ENCODE peak calls at places on chromosomes 7 and 10, in five cellular contexts. One of them, this sample, is unnamed.

GRCh38 chr7:44801890-44802289 is 5.4 kb downstream of the PPIA start:
- DNase-seq in heart left ventricle: no peak
- DNase-seq in IMR-90: peak
- DNase-seq in A549: no peak
- DNase-seq in upper lobe of left lung: no peak
- DNase-seq in this sample: no peak

GRCh38 chr7:136869006-136869961 is 832 bp downstream of the CHRM2 start:
- DNase-seq in A549: no peak
- DNase-seq in heart left ventricle: peak
- DNase-seq in upper lobe of left lung: peak
- DNase-seq in IMR-90: peak
- DNase-seq in this sample: peak

GRCh38 chr7:112143151-112143550 is 63.0 kb downstream of the DOCK4 start:
- DNase-seq in heart left ventricle: no peak
- DNase-seq in IMR-90: peak
- DNase-seq in upper lobe of left lung: no peak
- DNase-seq in A549: no peak
- DNase-seq in this sample: no peak

GRCh38 chr10:49595003-49595712 is 15.0 kb upstream of the SLC18A3 start:
- DNase-seq in A549: no peak
- DNase-seq in IMR-90: no peak
- DNase-seq in upper lobe of left lung: no peak
- DNase-seq in heart left ventricle: no peak
- DNase-seq in this sample: no peak

GRCh38 chr10:68406815-68407585 is at the start of gene RUFY2:
- DNase-seq in upper lobe of left lung: peak
- DNase-seq in IMR-90: peak
- DNase-seq in heart left ventricle: peak
- DNase-seq in A549: peak
- DNase-seq in this sample: peak

GRCh38 chr7:107372298-107372697 is 97.6 kb upstream of the GPR22 start:
- DNase-seq in A549: no peak
- DNase-seq in upper lobe of left lung: no peak
- DNase-seq in IMR-90: peak
- DNase-seq in heart left ventricle: no peak
- DNase-seq in this sample: no peak

GRCh38 chr10:423167-423566 is 266.3 kb downstream of the DIP2C start:
- DNase-seq in A549: no peak
- DNase-seq in IMR-90: no peak
- DNase-seq in upper lobe of left lung: no peak
- DNase-seq in heart left ventricle: no peak
- DNase-seq in this sample: no peak

GRCh38 chr7:42359946-42360345 is 122.9 kb upstream of the GLI3 start:
- DNase-seq in A549: no peak
- DNase-seq in IMR-90: no peak
- DNase-seq in upper lobe of left lung: no peak
- DNase-seq in heart left ventricle: no peak
- DNase-seq in this sample: no peak

GRCh38 chr10:12097791-12098190 is 29.0 kb downstream of the DHTKD1 start:
- DNase-seq in A549: no peak
- DNase-seq in heart left ventricle: no peak
- DNase-seq in IMR-90: peak
- DNase-seq in upper lobe of left lung: no peak
- DNase-seq in this sample: no peak

GRCh38 chr7:130493275-130493868 is 1.5 kb downstream of the MEST start:
- DNase-seq in upper lobe of left lung: peak
- DNase-seq in heart left ventricle: no peak
- DNase-seq in A549: no peak
- DNase-seq in IMR-90: peak
- DNase-seq in this sample: no peak

GRCh38 chr10:94630017-94630688 is 53.4 kb upstream of the CYP2C18 start:
- DNase-seq in upper lobe of left lung: no peak
- DNase-seq in IMR-90: peak
- DNase-seq in heart left ventricle: no peak
- DNase-seq in A549: peak
- DNase-seq in this sample: no peak

GRCh38 chr10:36634916-36635315 is 490.5 kb upstream of the ANKRD30A start:
- DNase-seq in IMR-90: peak
- DNase-seq in heart left ventricle: no peak
- DNase-seq in upper lobe of left lung: no peak
- DNase-seq in A549: no peak
- DNase-seq in this sample: no peak

GRCh38 chr7:74178632-74179031 is 4.5 kb downstream of the EIF4H start:
- DNase-seq in A549: no peak
- DNase-seq in upper lobe of left lung: no peak
- DNase-seq in IMR-90: peak
- DNase-seq in heart left ventricle: no peak
- DNase-seq in this sample: no peak

GRCh38 chr7:134188311-134188710 is 61.2 kb downstream of the LRGUK start:
- DNase-seq in IMR-90: no peak
- DNase-seq in upper lobe of left lung: no peak
- DNase-seq in A549: no peak
- DNase-seq in heart left ventricle: no peak
- DNase-seq in this sample: no peak

GRCh38 chr10:119375574-119376265 is 166.8 kb downstream of the RGS10 start:
- DNase-seq in A549: no peak
- DNase-seq in heart left ventricle: peak
- DNase-seq in IMR-90: peak
- DNase-seq in upper lobe of left lung: no peak
- DNase-seq in this sample: peak

GRCh38 chr7:28354601-28355062 is 57.7 kb upstream of the CREB5 start:
- DNase-seq in IMR-90: peak
- DNase-seq in upper lobe of left lung: no peak
- DNase-seq in A549: peak
- DNase-seq in heart left ventricle: no peak
- DNase-seq in this sample: no peak

GRCh38 chr7:151167197-151167911 is at the start of gene GBX1:
- DNase-seq in heart left ventricle: no peak
- DNase-seq in IMR-90: no peak
- DNase-seq in A549: peak
- DNase-seq in upper lobe of left lung: peak
- DNase-seq in this sample: no peak
- TF ChIP-seq CTCF in heart left ventricle: no peak
- TF ChIP-seq CTCF in IMR-90: peak
- TF ChIP-seq CTCF in A549: peak
- TF ChIP-seq CTCF in upper lobe of left lung: peak
- TF ChIP-seq CTCF in this sample: no peak

GRCh38 chr7:106283831-106284515 is 810 bp downstream of the NAMPT start:
- DNase-seq in heart left ventricle: peak
- DNase-seq in IMR-90: peak
- DNase-seq in A549: no peak
- DNase-seq in upper lobe of left lung: no peak
- DNase-seq in this sample: peak
- TF ChIP-seq POLR2A in heart left ventricle: peak
- TF ChIP-seq POLR2A in IMR-90: peak
- TF ChIP-seq POLR2A in A549: no peak
- TF ChIP-seq POLR2A in upper lobe of left lung: peak
- TF ChIP-seq POLR2A in this sample: no peak

DNA sequence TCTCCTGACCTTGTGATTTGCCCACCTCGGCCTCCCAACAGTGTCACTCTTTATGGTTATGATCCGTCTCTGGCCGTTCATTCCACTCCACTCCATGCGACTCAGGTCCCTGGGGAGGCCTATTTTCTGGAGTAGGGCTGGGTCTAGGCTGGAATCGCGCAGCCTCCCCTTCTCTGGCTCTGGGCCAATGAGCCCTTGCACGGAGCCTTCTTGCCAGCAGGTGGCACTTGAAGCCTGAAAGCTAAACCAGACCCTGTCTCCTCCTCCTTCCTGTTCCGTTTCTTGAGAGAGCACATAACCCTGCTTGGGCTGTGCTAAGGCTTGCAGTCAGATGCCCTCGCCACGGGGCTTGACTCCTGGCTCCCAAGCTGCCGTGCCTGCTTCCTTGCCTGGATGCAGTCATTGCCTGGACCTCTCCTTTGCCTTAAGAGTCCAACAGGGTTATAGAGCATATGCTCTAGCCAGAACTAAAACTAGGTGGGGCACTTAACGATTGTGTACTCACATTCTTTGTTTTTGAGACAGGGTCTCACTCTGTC is 9.6 kb upstream of the DNAJB12 start:
- DNase-seq in A549: peak
- DNase-seq in IMR-90: peak
- DNase-seq in upper lobe of left lung: peak
- DNase-seq in heart left ventricle: peak
- DNase-seq in this sample: peak
- H3K4me3 ChIP-seq in A549: peak
- H3K4me3 ChIP-seq in IMR-90: no peak
- H3K4me3 ChIP-seq in upper lobe of left lung: no peak
- H3K4me3 ChIP-seq in heart left ventricle: peak
- H3K4me3 ChIP-seq in this sample: no peak

GRCh38 chr7:519974-520458 is 370 bp upstream of the PDGFA start:
- DNase-seq in A549: peak
- DNase-seq in upper lobe of left lung: peak
- DNase-seq in IMR-90: peak
- DNase-seq in heart left ventricle: peak
- DNase-seq in this sample: no peak

GRCh38 chr7:519429-519973 is at the start of gene PDGFA:
- DNase-seq in IMR-90: peak
- DNase-seq in upper lobe of left lung: peak
- DNase-seq in heart left ventricle: peak
- DNase-seq in A549: no peak
- DNase-seq in this sample: no peak

GRCh38 chr7:521221-522070 is 1.8 kb upstream of the PDGFA start:
- DNase-seq in A549: peak
- DNase-seq in heart left ventricle: peak
- DNase-seq in IMR-90: peak
- DNase-seq in upper lobe of left lung: peak
- DNase-seq in this sample: no peak

GRCh38 chr7:522071-522937 is 2.7 kb upstream of the PDGFA start:
- DNase-seq in IMR-90: peak
- DNase-seq in heart left ventricle: peak
- DNase-seq in upper lobe of left lung: peak
- DNase-seq in A549: no peak
- DNase-seq in this sample: no peak

DNA sequence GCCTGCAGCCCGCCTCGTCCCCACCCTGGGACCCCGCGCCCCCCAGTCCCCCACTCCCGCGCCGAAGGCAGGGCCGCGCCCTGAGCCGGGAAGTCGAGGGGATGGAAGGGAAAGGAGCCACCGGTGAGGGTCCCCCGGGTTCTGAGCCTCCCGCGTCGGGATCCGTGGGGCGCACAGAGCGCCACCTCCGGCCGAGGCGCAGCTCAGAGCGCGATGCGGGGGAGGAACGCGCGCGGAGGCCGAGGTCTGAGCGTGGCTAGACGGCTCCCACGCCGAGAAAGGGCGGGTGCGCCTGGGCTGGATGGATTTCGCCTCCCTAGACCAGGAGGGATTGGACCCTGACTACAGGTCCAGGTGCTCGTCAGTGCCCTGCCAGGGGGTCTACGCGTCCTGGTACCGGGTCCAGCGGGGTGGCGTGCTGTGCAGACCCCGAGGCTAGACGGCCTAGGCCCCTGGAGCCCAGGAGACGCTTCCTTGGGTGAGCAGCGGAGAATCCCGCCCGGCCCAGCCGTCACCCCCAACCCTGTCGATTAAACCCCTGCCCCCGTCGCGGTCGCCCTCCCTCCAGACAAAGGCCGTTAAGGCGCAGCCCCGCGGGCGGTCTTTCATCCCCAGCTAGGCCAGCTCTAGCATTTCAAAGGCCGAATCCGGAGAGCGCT is 986 bp upstream of the PDGFA start:
- DNase-seq in IMR-90: no peak
- DNase-seq in upper lobe of left lung: peak
- DNase-seq in heart left ventricle: no peak
- DNase-seq in A549: no peak
- DNase-seq in this sample: no peak
- TF ChIP-seq CTCF in IMR-90: no peak
- TF ChIP-seq CTCF in upper lobe of left lung: no peak
- TF ChIP-seq CTCF in heart left ventricle: no peak
- TF ChIP-seq CTCF in A549: peak
- TF ChIP-seq CTCF in this sample: no peak

GRCh38 chr7:10346032-10346431 is 627.6 kb upstream of the PHF14 start:
- DNase-seq in heart left ventricle: no peak
- DNase-seq in upper lobe of left lung: no peak
- DNase-seq in IMR-90: no peak
- DNase-seq in A549: no peak
- DNase-seq in this sample: no peak

GRCh38 chr7:10343108-10343507 is 630.6 kb upstream of the PHF14 start:
- DNase-seq in A549: no peak
- DNase-seq in heart left ventricle: no peak
- DNase-seq in upper lobe of left lung: no peak
- DNase-seq in IMR-90: no peak
- DNase-seq in this sample: no peak
- TF ChIP-seq POLR2A in A549: no peak
- TF ChIP-seq POLR2A in heart left ventricle: no peak
- TF ChIP-seq POLR2A in upper lobe of left lung: no peak
- TF ChIP-seq POLR2A in IMR-90: no peak
- TF ChIP-seq POLR2A in this sample: no peak

GRCh38 chr10:72259491-72260214 is 14.1 kb upstream of the DDIT4 start:
- DNase-seq in IMR-90: peak
- DNase-seq in A549: no peak
- DNase-seq in heart left ventricle: no peak
- DNase-seq in upper lobe of left lung: no peak
- DNase-seq in this sample: no peak

GRCh38 chr10:72258617-72259016 is 15.1 kb upstream of the DDIT4 start:
- DNase-seq in upper lobe of left lung: no peak
- DNase-seq in IMR-90: no peak
- DNase-seq in A549: no peak
- DNase-seq in heart left ventricle: no peak
- DNase-seq in this sample: no peak

GRCh38 chr10:72260588-72261322 is 13.0 kb upstream of the DDIT4 start:
- DNase-seq in upper lobe of left lung: peak
- DNase-seq in A549: peak
- DNase-seq in heart left ventricle: peak
- DNase-seq in IMR-90: peak
- DNase-seq in this sample: peak

GRCh38 chr10:72261323-72262018 is 12.3 kb upstream of the DDIT4 start:
- DNase-seq in heart left ventricle: no peak
- DNase-seq in upper lobe of left lung: no peak
- DNase-seq in IMR-90: no peak
- DNase-seq in A549: no peak
- DNase-seq in this sample: no peak

DNA sequence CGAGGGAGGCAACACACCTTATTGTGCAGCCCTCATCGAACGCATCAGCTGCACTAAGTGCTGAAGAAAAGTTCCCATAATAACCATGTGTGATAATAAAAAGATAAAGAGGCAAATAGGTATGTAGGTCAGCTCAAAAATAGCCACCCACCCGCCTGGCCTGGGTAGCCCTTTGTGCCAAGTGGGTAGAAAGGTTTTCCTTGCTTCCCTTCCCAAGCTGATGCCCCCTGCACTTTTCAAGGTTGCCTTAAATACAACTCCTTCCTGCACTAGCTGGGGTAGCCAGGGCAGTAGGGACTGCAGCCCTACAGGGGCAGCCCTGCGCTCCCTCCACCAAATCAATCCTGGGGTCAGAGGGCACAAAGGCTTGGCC is 13.5 kb upstream of the DDIT4 start:
- DNase-seq in IMR-90: no peak
- DNase-seq in upper lobe of left lung: no peak
- DNase-seq in A549: no peak
- DNase-seq in heart left ventricle: peak
- DNase-seq in this sample: no peak
- H3K4me3 ChIP-seq in IMR-90: no peak
- H3K4me3 ChIP-seq in upper lobe of left lung: peak
- H3K4me3 ChIP-seq in A549: no peak
- H3K4me3 ChIP-seq in heart left ventricle: peak
- H3K4me3 ChIP-seq in this sample: no peak

GRCh38 chr10:124122211-124122610 is 28.8 kb upstream of the CHST15 start:
- DNase-seq in A549: no peak
- DNase-seq in IMR-90: no peak
- DNase-seq in upper lobe of left lung: no peak
- DNase-seq in heart left ventricle: no peak
- DNase-seq in this sample: no peak
- TF ChIP-seq CTCF in A549: no peak
- TF ChIP-seq CTCF in IMR-90: no peak
- TF ChIP-seq CTCF in upper lobe of left lung: no peak
- TF ChIP-seq CTCF in heart left ventricle: no peak
- TF ChIP-seq CTCF in this sample: no peak